ENCODE peak calls at places on chromosomes 1 and 21, in five cellular contexts. U, P, L, J and G are unnamed samples.

GRCh38 chr1:114130846-114131525 is 22.7 kb downstream of the SYT6 start:
- DNase-seq in P (no peak), L (no peak), J (no peak), U (no peak), G (no peak)

GRCh38 chr1:24191860-24192259 is 4.8 kb upstream of the IFNLR1 start:
- DNase-seq in J (no peak), P (no peak), L (no peak), U (no peak), G (no peak)

GRCh38 chr1:29236743-29236992 is 346 bp downstream of the PTPRU start:
- DNase-seq in L (no peak), U (no peak), J (no peak), P (no peak), G (no peak)

GRCh38 chr1:174217787-174218574 is 58.7 kb downstream of the RABGAP1L start:
- DNase-seq in L (no peak), J (peak; percentile 37), P (no peak), U (no peak), G (no peak)

GRCh38 chr1:35044406-35044805 is 12.7 kb upstream of the ZMYM6 start:
- DNase-seq in J (no peak), L (no peak), U (no peak), P (no peak), G (no peak)

GRCh38 chr1:73674945-73675561 is 522.9 kb downstream of the LRRIQ3 start:
- DNase-seq in P (no peak), U (no peak), L (no peak), J (peak; percentile 21), G (no peak)

GRCh38 chr1:200894712-200895447 is at the start of gene INAVA:
- DNase-seq in P (no peak), L (no peak), U (no peak), J (peak; percentile 36), G (no peak)

GRCh38 chr1:8910914-8911313 is 32.4 kb upstream of the ENO1 start:
- DNase-seq in P (no peak), L (no peak), J (no peak), U (no peak), G (no peak)

GRCh38 chr1:231827337-231828105 is 200.9 kb downstream of the DISC1 start:
- DNase-seq in L (no peak), P (no peak), U (no peak), J (no peak), G (no peak)

GRCh38 chr1:199129247-199129646 is 490.4 kb downstream of the PTPRC start:
- DNase-seq in L (no peak), U (no peak), P (no peak), J (no peak), G (no peak)

GRCh38 chr1:173042806-173043205 is 7.9 kb downstream of the TNFSF18 start:
- DNase-seq in L (no peak), P (no peak), J (no peak), U (no peak), G (no peak)

GRCh38 chr21:45351526-45352275 is 53.3 kb upstream of the COL18A1 start:
- DNase-seq in U (peak; percentile 53), J (no peak), L (no peak), P (no peak), G (no peak)

GRCh38 chr1:150999051-150999674 is 7.5 kb downstream of the MINDY1 start:
- DNase-seq in L (no peak), P (no peak), J (no peak), U (no peak), G (no peak)

GRCh38 chr21:34521561-34521960 is 9.6 kb upstream of the KCNE1 start:
- DNase-seq in J (no peak), P (no peak), L (no peak), U (no peak), G (no peak)

GRCh38 chr1:77539510-77540142 is 142.8 kb downstream of the ZZZ3 start:
- DNase-seq in J (peak; percentile 42), P (no peak), U (no peak), L (no peak), G (no peak)

GRCh38 chr1:229781453-229781852 is 155.4 kb downstream of the URB2 start:
- DNase-seq in L (no peak), U (no peak), J (no peak), P (no peak), G (peak; percentile 13)

GRCh38 chr1:3727042-3727824 is 25.0 kb upstream of the CCDC27 start:
- DNase-seq in U (no peak), J (no peak), P (no peak), L (no peak), G (no peak)